ENCODE peak calls at places on chromosomes 6 and 20, in seven cellular contexts. V is stimulated activated CD4-positive, alpha-beta T cell treated with anti-CD3 and anti-CD28 coated beads, Interleukin-2, amount 100 ng/mL, for 48 hours; W is neural crest cell; J is HS-27A; L is activated T-cell treated with anti-CD3 and anti-CD28 coated beads, Interleukin-2, amount 50 U/mL, for 4 hours; M is aorta; I is activated effector memory CD4-positive, alpha-beta T cell treated with Interleukin-2 at 50 U/mL for 16 hours. U is an unnamed sample.

GRCh38 chr6:138818496-138819194 is 22.8 kb downstream of the ECT2L start:
- DNase-seq in I (no peak), L (no peak), V (no peak), J (no peak), M (no peak), W (no peak), U (no peak)

GRCh38 chr6:8983202-8983688 is 547.9 kb upstream of the SLC35B3 start:
- DNase-seq in I (peak), L (peak), W (peak), V (peak), M (peak), J (peak), U (peak)

GRCh38 chr6:161374971-161375873 is 101.4 kb upstream of the AGPAT4 start:
- DNase-seq in W (no peak), J (no peak), M (peak), L (no peak), V (no peak), I (no peak), U (peak)

GRCh38 chr20:48490976-48491657 is 336.7 kb downstream of the PREX1 start:
- DNase-seq in L (no peak), J (no peak), I (no peak), M (no peak), V (no peak), W (no peak), U (no peak)

GRCh38 chr6:12606616-12607015 is 110.0 kb upstream of the PHACTR1 start:
- DNase-seq in M (no peak), J (no peak), I (no peak), W (no peak), L (no peak), V (no peak), U (no peak)

GRCh38 chr6:166760288-166760687 is 133.2 kb upstream of the RPS6KA2 start:
- DNase-seq in M (no peak), W (no peak), J (no peak), V (peak), I (peak), L (peak), U (no peak)

GRCh38 chr6:101462576-101462975 is 69.1 kb downstream of the GRIK2 start:
- DNase-seq in J (no peak), L (no peak), M (no peak), W (no peak), I (no peak), V (no peak), U (no peak)

GRCh38 chr20:63249891-63250290 is 4.4 kb downstream of the NKAIN4 start:
- DNase-seq in W (no peak), I (no peak), M (no peak), L (no peak), V (no peak), J (no peak), U (no peak)

GRCh38 chr6:17831135-17831534 is 124.4 kb upstream of the NUP153 start:
- DNase-seq in M (no peak), J (no peak), L (no peak), I (no peak), V (no peak), W (no peak), U (no peak)

GRCh38 chr20:64220891-64221527 is 34.5 kb upstream of the PCMTD2 start:
- DNase-seq in M (no peak), W (no peak), I (no peak), J (no peak), V (no peak), L (no peak), U (no peak)

GRCh38 chr6:7433211-7433610 is 43.6 kb downstream of the RIOK1 start:
- DNase-seq in L (no peak), I (no peak), V (no peak), J (no peak), W (no peak), M (no peak), U (no peak)

GRCh38 chr6:235763-236360 is 56.4 kb upstream of the DUSP22 start:
- DNase-seq in M (no peak), L (peak), V (peak), J (no peak), W (no peak), I (no peak), U (no peak)

GRCh38 chr20:48816282-48816860 is 11.4 kb downstream of the PREX1 start:
- DNase-seq in W (no peak), L (no peak), V (no peak), M (peak), J (no peak), I (no peak), U (no peak)

GRCh38 chr6:17965397-17965796 is 22.0 kb downstream of the KIF13A start:
- DNase-seq in M (no peak), J (no peak), I (no peak), L (no peak), V (no peak), W (no peak), U (no peak)

GRCh38 chr6:74671558-74672025 is 534.3 kb downstream of the COL12A1 start:
- DNase-seq in M (no peak), V (no peak), W (no peak), L (no peak), J (peak), I (no peak), U (no peak)

GRCh38 chr6:91088515-91088914 is 501.6 kb upstream of the MAP3K7 start:
- DNase-seq in M (no peak), J (no peak), I (no peak), L (no peak), V (no peak), W (no peak), U (no peak)

GRCh38 chr6:149907317-149907716 is 9.4 kb upstream of the RAET1E start:
- DNase-seq in I (no peak), J (no peak), L (no peak), M (peak), W (no peak), V (no peak), U (no peak)

U was measured in HEK293T.